ENCODE peak calls at places on chromosomes 5 and 9, in four cellular contexts. One of them, this sample, is unnamed. For H3K27me3, the result is how much of the 10 kb centered on the place peaks cover.

GRCh38 chr9:38250279-38251035 is 142.0 kb upstream of the ALDH1B1 start:
- DNase-seq in astrocyte: no peak
- DNase-seq in fibroblast of lung: no peak
- DNase-seq in neuronal stem cell: no peak
- DNase-seq in this sample: no peak

GRCh38 chr5:5583832-5584231 is 161.4 kb downstream of the ICE1 start:
- DNase-seq in neuronal stem cell: no peak
- DNase-seq in fibroblast of lung: no peak
- DNase-seq in astrocyte: no peak
- DNase-seq in this sample: no peak

GRCh38 chr9:129609486-129610192 is 11.3 kb downstream of the C9orf50 start:
- DNase-seq in astrocyte: peak
- DNase-seq in neuronal stem cell: no peak
- DNase-seq in fibroblast of lung: peak
- DNase-seq in this sample: no peak

GRCh38 chr5:112885001-112885400 is 23.9 kb downstream of the SRP19 start:
- DNase-seq in fibroblast of lung: no peak
- DNase-seq in astrocyte: no peak
- DNase-seq in neuronal stem cell: no peak
- DNase-seq in this sample: peak

GRCh38 chr9:94824913-94825619 is 98.6 kb downstream of the AOPEP start:
- DNase-seq in neuronal stem cell: no peak
- DNase-seq in astrocyte: no peak
- DNase-seq in fibroblast of lung: no peak
- DNase-seq in this sample: no peak

GRCh38 chr5:119112151-119112550 is 41.3 kb downstream of the DMXL1 start:
- DNase-seq in fibroblast of lung: no peak
- DNase-seq in astrocyte: no peak
- DNase-seq in neuronal stem cell: no peak
- DNase-seq in this sample: no peak

GRCh38 chr9:70444904-70445303 is 30.4 kb upstream of the KLF9 start:
- DNase-seq in neuronal stem cell: no peak
- DNase-seq in fibroblast of lung: peak
- DNase-seq in astrocyte: no peak
- DNase-seq in this sample: no peak

GRCh38 chr9:109141375-109141774 is 21.6 kb upstream of the TMEM245 start:
- DNase-seq in astrocyte: no peak
- DNase-seq in neuronal stem cell: no peak
- DNase-seq in fibroblast of lung: no peak
- DNase-seq in this sample: no peak

GRCh38 chr5:16869821-16870796 is 66.0 kb downstream of the MYO10 start:
- DNase-seq in astrocyte: peak
- DNase-seq in neuronal stem cell: no peak
- DNase-seq in fibroblast of lung: peak
- DNase-seq in this sample: peak

GRCh38 chr5:73278693-73279092 is 105.7 kb downstream of the TMEM174 start:
- DNase-seq in neuronal stem cell: no peak
- DNase-seq in astrocyte: no peak
- DNase-seq in fibroblast of lung: no peak
- DNase-seq in this sample: no peak

GRCh38 chr9:133598978-133599377 is 10.2 kb downstream of the FAM163B start:
- DNase-seq in fibroblast of lung: no peak
- DNase-seq in astrocyte: no peak
- DNase-seq in neuronal stem cell: no peak
- DNase-seq in this sample: no peak

GRCh38 chr9:127751269-127752054 is 16.4 kb upstream of the TOR2A start:
- DNase-seq in astrocyte: no peak
- DNase-seq in neuronal stem cell: no peak
- DNase-seq in fibroblast of lung: no peak
- DNase-seq in this sample: no peak

GRCh38 chr9:6902423-6902822 is 144.7 kb downstream of the KDM4C start:
- DNase-seq in astrocyte: peak
- DNase-seq in fibroblast of lung: peak
- DNase-seq in neuronal stem cell: no peak
- DNase-seq in this sample: no peak

GRCh38 chr5:45274241-45274640 is 421.9 kb downstream of the HCN1 start:
- DNase-seq in neuronal stem cell: no peak
- DNase-seq in fibroblast of lung: no peak
- DNase-seq in astrocyte: no peak
- DNase-seq in this sample: no peak

GRCh38 chr9:104608336-104608735 is 2.9 kb upstream of the OR13C2 start:
- DNase-seq in astrocyte: no peak
- DNase-seq in fibroblast of lung: no peak
- DNase-seq in neuronal stem cell: no peak
- DNase-seq in this sample: no peak

GRCh38 chr9:135690836-135691570 is 8.3 kb downstream of the SOHLH1 start:
- DNase-seq in fibroblast of lung: no peak
- DNase-seq in astrocyte: no peak
- DNase-seq in neuronal stem cell: no peak
- DNase-seq in this sample: no peak

GRCh38 chr9:21317956-21318923 is 13.1 kb upstream of the IFNA5 start:
- DNase-seq in fibroblast of lung: peak
- DNase-seq in astrocyte: peak
- DNase-seq in neuronal stem cell: peak
- DNase-seq in this sample: peak

GRCh38 chr9:115633099-115633498 is 515.1 kb upstream of the TNC start:
- DNase-seq in astrocyte: peak
- DNase-seq in neuronal stem cell: no peak
- DNase-seq in fibroblast of lung: peak
- DNase-seq in this sample: peak

GRCh38 chr9:20364954-20365353 is 257.3 kb downstream of the MLLT3 start:
- DNase-seq in fibroblast of lung: no peak
- DNase-seq in neuronal stem cell: no peak
- DNase-seq in astrocyte: no peak
- DNase-seq in this sample: no peak

GRCh38 chr9:89482056-89482784 is 15.7 kb downstream of the SEMA4D start:
- DNase-seq in astrocyte: no peak
- DNase-seq in neuronal stem cell: no peak
- DNase-seq in fibroblast of lung: no peak
- DNase-seq in this sample: no peak

GRCh38 chr9:32419921-32420320 is 35.5 kb downstream of the ACO1 start:
- DNase-seq in fibroblast of lung: no peak
- DNase-seq in neuronal stem cell: no peak
- DNase-seq in astrocyte: no peak
- DNase-seq in this sample: no peak

GRCh38 chr5:160970605-160971191 is 118.7 kb upstream of the ATP10B start:
- DNase-seq in fibroblast of lung: no peak
- DNase-seq in neuronal stem cell: no peak
- DNase-seq in astrocyte: no peak
- DNase-seq in this sample: no peak

GRCh38 chr5:38455797-38456330 is 100.6 kb downstream of the LIFR start:
- DNase-seq in fibroblast of lung: no peak
- DNase-seq in astrocyte: no peak
- DNase-seq in neuronal stem cell: no peak
- DNase-seq in this sample: no peak

GRCh38 chr5:38453921-38454320 is 102.5 kb downstream of the LIFR start:
- DNase-seq in astrocyte: no peak
- DNase-seq in neuronal stem cell: no peak
- DNase-seq in fibroblast of lung: no peak
- DNase-seq in this sample: no peak

GRCh38 chr5:38456657-38457056 is 99.8 kb downstream of the LIFR start:
- DNase-seq in astrocyte: no peak
- DNase-seq in fibroblast of lung: no peak
- DNase-seq in neuronal stem cell: no peak
- DNase-seq in this sample: no peak

GRCh38 chr5:38453506-38453905 is 102.9 kb downstream of the LIFR start:
- DNase-seq in fibroblast of lung: no peak
- DNase-seq in astrocyte: no peak
- DNase-seq in neuronal stem cell: no peak
- DNase-seq in this sample: no peak

DNA sequence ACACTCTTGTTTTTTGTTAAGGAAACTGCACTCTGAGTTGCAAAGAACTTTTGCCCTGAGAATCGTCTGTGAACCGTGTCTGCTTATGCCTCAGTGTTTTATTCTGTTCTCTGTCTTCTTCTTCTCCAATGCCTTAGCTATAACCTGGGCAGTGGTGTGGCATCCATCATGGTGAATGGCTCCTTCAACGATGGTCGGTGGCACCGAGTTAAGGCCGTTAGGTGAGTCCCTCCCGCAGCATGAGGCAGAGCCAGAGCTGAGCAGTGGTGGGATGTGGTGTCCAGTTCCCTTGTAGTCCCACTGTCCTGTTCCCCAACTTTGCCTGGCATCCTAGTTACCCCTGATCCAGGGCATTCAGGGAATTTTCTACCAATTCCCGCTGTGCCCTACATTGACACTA is 98.3 kb downstream of the LIFR start:
- DNase-seq in fibroblast of lung: no peak
- DNase-seq in astrocyte: no peak
- DNase-seq in neuronal stem cell: no peak
- DNase-seq in this sample: no peak
- H3K27me3 ChIP-seq in fibroblast of lung: under half
- H3K27me3 ChIP-seq in astrocyte: under half
- H3K27me3 ChIP-seq in neuronal stem cell: under half
- H3K27me3 ChIP-seq in this sample: under half

DNA sequence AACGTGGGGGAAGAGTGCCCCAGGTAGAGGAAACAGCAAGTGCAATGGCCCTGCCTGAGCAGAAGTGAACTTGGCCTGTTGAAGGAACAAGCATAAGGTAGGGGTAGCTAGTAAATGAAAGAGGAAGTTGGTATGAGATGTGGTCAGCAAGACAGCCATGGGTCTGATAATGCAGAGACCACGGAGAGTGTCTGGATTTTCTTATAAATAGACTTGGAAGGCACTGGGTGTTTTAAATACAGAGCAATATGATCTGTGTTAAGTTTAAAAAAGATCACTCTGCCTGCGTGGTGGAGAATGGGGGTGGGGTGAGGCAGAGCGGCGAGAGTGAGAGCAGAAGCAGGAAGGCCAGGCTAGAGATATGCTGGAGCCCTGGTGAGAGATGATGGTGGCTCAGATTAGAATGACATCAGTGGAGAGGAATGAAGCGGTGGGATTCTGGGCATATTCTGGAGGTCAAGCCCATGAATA is 4.2 kb downstream of the ADAM19 start:
- DNase-seq in astrocyte: peak
- DNase-seq in neuronal stem cell: no peak
- DNase-seq in fibroblast of lung: peak
- DNase-seq in this sample: no peak
- H3K4me3 ChIP-seq in astrocyte: peak
- H3K4me3 ChIP-seq in neuronal stem cell: no peak
- H3K4me3 ChIP-seq in fibroblast of lung: no peak
- H3K4me3 ChIP-seq in this sample: no peak

GRCh38 chr5:149656576-149657182 is 73.4 kb upstream of the PPARGC1B start:
- DNase-seq in neuronal stem cell: peak
- DNase-seq in fibroblast of lung: no peak
- DNase-seq in astrocyte: no peak
- DNase-seq in this sample: no peak

GRCh38 chr5:149652697-149653096 is 71.4 kb downstream of the ARHGEF37 start:
- DNase-seq in neuronal stem cell: no peak
- DNase-seq in fibroblast of lung: no peak
- DNase-seq in astrocyte: no peak
- DNase-seq in this sample: no peak

GRCh38 chr5:149657324-149657723 is 72.8 kb upstream of the PPARGC1B start:
- DNase-seq in neuronal stem cell: no peak
- DNase-seq in astrocyte: no peak
- DNase-seq in fibroblast of lung: no peak
- DNase-seq in this sample: no peak

GRCh38 chr5:149654282-149654681 is 73.0 kb downstream of the ARHGEF37 start:
- DNase-seq in astrocyte: no peak
- DNase-seq in fibroblast of lung: no peak
- DNase-seq in neuronal stem cell: no peak
- DNase-seq in this sample: no peak

DNA sequence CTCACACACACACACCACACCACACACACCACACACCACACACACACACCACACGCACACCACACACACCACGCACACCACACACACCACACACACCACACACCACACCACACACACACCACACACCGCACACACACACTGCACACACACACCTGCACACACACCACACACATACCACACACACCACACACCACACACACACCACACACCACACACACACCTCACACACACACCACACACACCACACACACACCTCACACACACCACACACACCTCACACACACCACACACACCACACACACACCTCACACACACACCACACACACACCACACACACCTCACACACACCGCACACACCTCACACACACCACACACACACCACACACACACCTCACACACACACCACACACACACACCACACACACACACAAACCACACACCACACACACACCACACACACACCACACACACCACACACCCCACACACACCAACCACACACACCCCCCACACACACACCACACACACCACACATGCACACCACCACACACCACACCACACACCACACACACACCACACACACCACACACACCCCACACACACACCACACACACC is 73.7 kb downstream of the ARHGEF37 start:
- DNase-seq in neuronal stem cell: no peak
- DNase-seq in fibroblast of lung: no peak
- DNase-seq in astrocyte: no peak
- DNase-seq in this sample: no peak
- H3K27me3 ChIP-seq in neuronal stem cell: under half
- H3K27me3 ChIP-seq in fibroblast of lung: under half
- H3K27me3 ChIP-seq in astrocyte: under half
- H3K27me3 ChIP-seq in this sample: under half

GRCh38 chr5:172453206-172453985 is 929 bp downstream of the SH3PXD2B start:
- DNase-seq in astrocyte: peak
- DNase-seq in fibroblast of lung: peak
- DNase-seq in neuronal stem cell: peak
- DNase-seq in this sample: peak

GRCh38 chr5:172450861-172451695 is 3.2 kb downstream of the SH3PXD2B start:
- DNase-seq in neuronal stem cell: no peak
- DNase-seq in astrocyte: no peak
- DNase-seq in fibroblast of lung: no peak
- DNase-seq in this sample: peak

GRCh38 chr5:172451771-172452197 is 2.5 kb downstream of the SH3PXD2B start:
- DNase-seq in fibroblast of lung: peak
- DNase-seq in neuronal stem cell: no peak
- DNase-seq in astrocyte: peak
- DNase-seq in this sample: peak

GRCh38 chr5:172453986-172454354 is 355 bp downstream of the SH3PXD2B start:
- DNase-seq in astrocyte: no peak
- DNase-seq in fibroblast of lung: peak
- DNase-seq in neuronal stem cell: peak
- DNase-seq in this sample: peak

DNA sequence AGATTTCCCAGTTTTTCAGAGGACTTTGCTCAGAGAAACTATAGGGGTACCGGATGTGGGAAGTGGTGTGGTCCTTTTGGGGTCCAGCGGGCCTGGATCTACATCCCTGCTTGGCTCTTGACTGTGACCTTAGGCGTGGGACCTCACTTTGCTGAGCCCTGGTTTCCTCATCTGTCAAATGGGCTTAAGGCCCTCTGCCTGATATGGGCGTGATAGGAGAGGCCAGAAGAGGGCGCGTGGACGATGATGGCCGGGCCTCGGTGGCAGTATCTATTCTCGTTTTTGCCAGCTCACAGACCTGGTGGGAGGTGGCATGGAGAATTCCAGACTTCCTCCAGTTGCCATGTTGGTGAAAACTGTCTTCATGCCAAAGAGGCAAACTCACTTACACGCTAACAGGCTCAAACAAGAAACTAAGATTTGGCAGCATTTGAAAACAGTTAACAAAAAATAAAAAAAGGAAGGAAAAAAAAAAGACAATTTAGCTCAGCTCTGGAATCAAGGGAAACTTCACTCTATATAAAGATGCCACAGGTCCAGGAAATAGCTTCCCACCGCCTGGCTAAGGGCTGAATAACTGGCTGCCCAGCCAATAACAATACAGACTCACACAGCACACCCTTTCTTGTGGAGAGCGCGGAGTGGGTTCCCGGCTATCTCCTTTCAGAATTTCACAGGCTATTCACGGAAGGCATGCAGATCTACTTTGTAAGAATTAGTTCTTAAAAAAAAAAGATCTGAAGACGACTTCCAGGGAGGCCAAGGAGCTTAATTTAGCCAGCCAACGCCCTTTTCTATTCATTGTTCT is 1.7 kb downstream of the SH3PXD2B start:
- DNase-seq in fibroblast of lung: peak
- DNase-seq in neuronal stem cell: no peak
- DNase-seq in astrocyte: peak
- DNase-seq in this sample: peak
- H3K4me3 ChIP-seq in fibroblast of lung: peak
- H3K4me3 ChIP-seq in neuronal stem cell: peak
- H3K4me3 ChIP-seq in astrocyte: peak
- H3K4me3 ChIP-seq in this sample: peak

This sample was measured in MG63.